ENCODE peak calls at places on chromosomes 12 and 14, in four cellular contexts. I, T, U and J are unnamed samples.

GRCh38 chr12:51075390-51075789 is 8.0 kb downstream of the CSRNP2 start:
- DNase-seq in I (no peak), T (no peak), U (no peak), J (no peak)

GRCh38 chr14:88682495-88683114 is 110.1 kb downstream of the EML5 start:
- DNase-seq in I (no peak), T (no peak), U (no peak), J (no peak)

GRCh38 chr14:56278383-56278782 is 160.2 kb downstream of the PELI2 start:
- DNase-seq in I (no peak), T (no peak), U (no peak), J (no peak)

GRCh38 chr12:92553389-92553788 is 149.4 kb upstream of the PLEKHG7 start:
- DNase-seq in I (no peak), T (no peak), U (peak; percentile 71), J (peak; percentile 75)

GRCh38 chr12:106084048-106084671 is 54.6 kb downstream of the NUAK1 start:
- DNase-seq in I (no peak), T (peak; percentile 71), U (no peak), J (no peak)

GRCh38 chr12:94717112-94717511 is 66.8 kb upstream of the TMCC3 start:
- DNase-seq in I (no peak), T (no peak), U (no peak), J (no peak)

GRCh38 chr14:64947710-64948611 is 5.4 kb upstream of the GPX2 start:
- DNase-seq in I (no peak), T (no peak), U (no peak), J (peak; percentile 51)

GRCh38 chr12:56257491-56258067 is 605 bp downstream of the ANKRD52 start:
- DNase-seq in I (peak; percentile 61), T (peak; percentile 44), U (no peak), J (no peak)

GRCh38 chr14:28243600-28243999 is 523.0 kb upstream of the FOXG1 start:
- DNase-seq in I (no peak), T (no peak), U (no peak), J (no peak)

GRCh38 chr14:64704145-64704742 is at the start of gene PLEKHG3:
- DNase-seq in I (no peak), T (peak; percentile 79), U (peak; percentile 93), J (peak; percentile 90)

GRCh38 chr12:59374783-59375182 is 221.0 kb upstream of the SLC16A7 start:
- DNase-seq in I (no peak), T (no peak), U (no peak), J (no peak)

GRCh38 chr14:49594347-49595089 is 4.2 kb upstream of the LRR1 start:
- DNase-seq in I (no peak), T (peak; percentile 38), U (no peak), J (no peak)

GRCh38 chr14:51562816-51563215 is 88.9 kb upstream of the FRMD6 start:
- DNase-seq in I (no peak), T (peak; percentile 32), U (no peak), J (no peak)

GRCh38 chr14:67853207-67853606 is 33.6 kb downstream of the RAD51B start:
- DNase-seq in I (no peak), T (no peak), U (no peak), J (no peak)

GRCh38 chr12:69929125-69929524 is 104.1 kb downstream of the MYRFL start:
- DNase-seq in I (no peak), T (no peak), U (no peak), J (no peak)
- TF ChIP-seq CTCF in I (no peak), T (no peak), U (no peak), J (no peak)

DNA sequence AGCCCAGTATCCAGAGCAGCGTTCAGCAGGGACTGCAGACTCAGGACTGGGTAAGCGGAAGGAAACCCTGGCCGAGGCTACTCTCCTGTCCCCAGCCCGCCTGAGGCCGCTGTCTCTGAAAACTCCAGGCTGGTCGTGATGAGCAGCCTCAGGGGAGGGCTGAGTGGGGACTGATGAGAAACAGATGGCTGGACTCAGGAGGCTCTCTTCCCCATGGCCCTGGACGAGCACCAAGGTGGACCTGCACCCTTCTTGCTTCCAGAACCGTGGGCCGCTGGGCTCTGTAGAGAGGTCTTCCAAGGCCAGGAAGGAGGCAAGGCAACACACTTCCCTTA is 1.1 kb downstream of the TEX22 start:
- DNase-seq in I (no peak), T (no peak), U (no peak), J (peak; percentile 77)
- H3K9me3 ChIP-seq in I (no peaks in the 10 kb centered on the region), T (peaks cover 54% of the 10 kb centered on the region), U (no peaks in the 10 kb centered on the region), J (peaks cover 5% of the 10 kb centered on the region)

DNA sequence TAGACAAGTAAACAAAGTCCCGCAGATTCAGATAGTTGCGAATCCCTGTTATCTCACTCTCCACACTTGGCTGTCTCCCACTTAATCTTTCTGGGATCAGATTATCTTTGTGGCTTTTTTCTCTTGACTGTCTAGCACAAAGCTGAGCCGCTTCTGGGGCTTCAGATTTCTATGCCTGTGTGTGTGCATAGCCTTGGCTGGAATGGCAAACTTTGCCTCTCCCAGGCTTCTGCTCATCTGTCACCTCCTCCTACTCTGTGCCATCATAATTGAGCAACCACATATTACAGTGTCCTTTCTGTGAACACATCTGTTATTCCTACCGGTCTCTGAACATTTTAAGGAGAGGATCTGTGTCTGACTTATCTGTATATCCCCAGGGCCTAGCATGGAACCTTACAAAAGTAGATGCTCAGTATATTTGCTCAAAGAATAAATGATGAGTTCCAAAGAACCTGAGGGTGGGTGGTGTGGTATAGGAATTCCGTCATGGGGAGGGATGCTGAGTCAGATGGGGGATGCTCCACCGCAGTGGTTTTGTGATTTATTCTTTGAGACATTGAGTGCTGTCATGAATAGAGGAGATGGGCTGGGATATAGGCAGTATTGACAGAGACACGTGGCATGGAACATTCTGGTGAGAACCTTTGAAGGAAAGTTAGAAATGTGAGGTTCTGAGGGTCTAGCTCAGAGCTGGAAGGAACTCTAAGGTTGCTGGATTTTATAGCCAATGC is 28.6 kb downstream of the RGS6 start:
- DNase-seq in I (no peak), T (no peak), U (no peak), J (no peak)
- TF ChIP-seq POLR2A in I (no peak), T (no peak), U (no peak), J (no peak)

GRCh38 chr12:132478845-132479244 is 11.1 kb upstream of the FBRSL1 start:
- DNase-seq in I (no peak), T (no peak), U (no peak), J (no peak)
- TF ChIP-seq CTCF in I (no peak), T (no peak), U (no peak), J (no peak)

GRCh38 chr12:133204264-133204603 is 22.9 kb downstream of the ZNF268 start:
- DNase-seq in I (no peak), T (no peak), U (no peak), J (no peak)

GRCh38 chr12:133202493-133203343 is 21.4 kb downstream of the ZNF268 start:
- DNase-seq in I (no peak), T (peak; percentile 51), U (no peak), J (no peak)

GRCh38 chr12:133206390-133206789 is 25.1 kb downstream of the ZNF268 start:
- DNase-seq in I (no peak), T (no peak), U (no peak), J (no peak)

GRCh38 chr12:133201888-133202287 is 20.6 kb downstream of the ZNF268 start:
- DNase-seq in I (no peak), T (no peak), U (no peak), J (no peak)

DNA sequence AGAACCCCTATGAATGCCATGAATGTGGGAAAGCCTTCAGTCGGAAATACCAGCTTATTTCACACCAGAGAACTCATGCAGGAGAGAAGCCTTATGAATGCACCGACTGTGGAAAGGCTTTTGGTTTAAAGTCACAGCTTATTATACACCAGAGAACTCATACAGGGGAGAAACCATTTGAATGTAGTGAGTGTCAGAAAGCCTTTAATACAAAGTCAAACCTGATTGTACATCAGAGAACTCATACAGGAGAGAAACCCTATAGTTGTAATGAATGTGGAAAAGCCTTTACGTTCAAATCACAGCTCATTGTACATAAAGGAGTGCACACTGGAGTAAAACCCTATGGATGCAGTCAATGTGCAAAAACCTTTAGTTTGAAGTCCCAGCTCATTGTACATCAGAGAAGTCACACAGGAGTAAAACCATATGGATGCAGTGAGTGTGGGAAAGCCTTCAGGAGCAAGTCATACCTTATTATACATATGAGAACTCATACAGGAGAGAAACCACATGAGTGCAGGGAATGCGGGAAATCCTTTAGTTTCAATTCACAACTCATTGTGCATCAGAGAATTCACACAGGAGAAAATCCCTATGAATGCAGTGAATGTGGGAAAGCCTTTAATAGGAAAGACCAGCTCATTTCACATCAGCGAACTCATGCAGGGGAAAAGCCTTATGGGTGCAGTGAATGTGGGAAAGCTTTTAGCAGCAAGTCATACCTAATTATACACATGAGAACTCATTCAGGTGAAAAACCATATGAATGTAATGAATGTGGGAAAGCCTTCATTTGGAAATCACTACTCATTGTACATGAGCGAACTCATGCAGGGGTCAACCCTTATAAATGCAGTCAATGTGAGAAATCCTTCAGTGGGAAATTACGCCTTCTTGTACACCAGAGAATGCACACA is 22.3 kb downstream of the ZNF268 start:
- DNase-seq in I (no peak), T (peak; percentile 35), U (no peak), J (no peak)
- H3K9me3 ChIP-seq in I (peaks cover 23% of the 10 kb centered on the region), T (peaks cover 84% of the 10 kb centered on the region), U (peaks cover 88% of the 10 kb centered on the region), J (peaks cover 71% of the 10 kb centered on the region)

GRCh38 chr12:116358850-116359761 is 81.6 kb upstream of the MED13L start:
- DNase-seq in I (peak; percentile 91), T (peak; percentile 97), U (peak; percentile 96), J (peak; percentile 95)
- TF ChIP-seq POLR2A in I (no peak), T (no peak), U (no peak), J (no peak)

GRCh38 chr14:104563191-104563741 is 16.3 kb upstream of the C14orf180 start:
- DNase-seq in I (no peak), T (no peak), U (no peak), J (no peak)
- TF ChIP-seq CTCF in I (no peak), T (no peak), U (no peak), J (no peak)

GRCh38 chr12:31853520-31853919 is 105.7 kb upstream of the RESF1 start:
- DNase-seq in I (no peak), T (no peak), U (no peak), J (no peak)

GRCh38 chr12:31853977-31854376 is 105.2 kb upstream of the RESF1 start:
- DNase-seq in I (no peak), T (no peak), U (no peak), J (no peak)

GRCh38 chr12:31860401-31860800 is 98.8 kb upstream of the RESF1 start:
- DNase-seq in I (no peak), T (no peak), U (no peak), J (no peak)

GRCh38 chr12:31859232-31859977 is 99.8 kb upstream of the RESF1 start:
- DNase-seq in I (no peak), T (no peak), U (no peak), J (no peak)

GRCh38 chr12:31855427-31855826 is 103.8 kb upstream of the RESF1 start:
- DNase-seq in I (no peak), T (no peak), U (no peak), J (no peak)
- H3K9me3 ChIP-seq in I (no peaks in the 10 kb centered on the region), T (peaks cover 8% of the 10 kb centered on the region), U (no peaks in the 10 kb centered on the region), J (peaks cover 69% of the 10 kb centered on the region)